ENCODE peak calls at places on chromosomes 11 and 22, in five cellular contexts. N is H9, Z is mesenchymal stem cell, B is neuronal stem cell, Y is H1. H is an unnamed sample. For H3K79me1, the result is how much of the 10 kb centered on the place peaks cover.

GRCh38 chr11:35260342-35260985 is 121.5 kb downstream of the CD44 start:
- DNase-seq in N (no peak), Z (peak), B (no peak), Y (no peak), H (peak)

GRCh38 chr11:74330065-74330858 is 18.8 kb upstream of the P4HA3 start:
- DNase-seq in N (no peak), Z (peak), B (no peak), Y (no peak), H (peak)

GRCh38 chr11:88194990-88195389 is 19.7 kb upstream of the RAB38 start:
- DNase-seq in N (no peak), Z (no peak), B (no peak), Y (no peak), H (no peak)

GRCh38 chr11:102883132-102883531 is 8.3 kb upstream of the MMP12 start:
- DNase-seq in N (no peak), Z (no peak), B (no peak), Y (no peak), H (no peak)

GRCh38 chr22:19523240-19524169 is 705 bp downstream of the CLDN5 start:
- DNase-seq in N (peak), Z (peak), B (peak), Y (peak), H (peak)

GRCh38 chr11:73869234-73869949 is 7.3 kb downstream of the COA4 start:
- DNase-seq in N (no peak), Z (no peak), B (no peak), Y (no peak), H (peak)

GRCh38 chr11:6326303-6326702 is 6.0 kb upstream of the CAVIN3 start:
- DNase-seq in N (no peak), Z (no peak), B (no peak), Y (no peak), H (no peak)

GRCh38 chr11:34605481-34606325 is 15.2 kb upstream of the EHF start:
- DNase-seq in N (no peak), Z (no peak), B (no peak), Y (no peak), H (no peak)

GRCh38 chr22:21020802-21021429 is 6.0 kb downstream of the P2RX6 start:
- DNase-seq in N (peak), Z (peak), B (no peak), Y (peak), H (no peak)

GRCh38 chr22:18152519-18152918 is 2.5 kb downstream of the USP18 start:
- DNase-seq in N (no peak), Z (no peak), B (no peak), Y (no peak), H (no peak)

GRCh38 chr11:83125577-83125976 is 31.4 kb upstream of the PCF11 start:
- DNase-seq in N (no peak), Z (no peak), B (no peak), Y (no peak), H (no peak)

GRCh38 chr11:9516113-9516512 is 55.3 kb downstream of the ZNF143 start:
- DNase-seq in N (peak), Z (no peak), B (no peak), Y (peak), H (no peak)

GRCh38 chr11:87778341-87778740 is 396.9 kb downstream of the RAB38 start:
- DNase-seq in N (no peak), Z (no peak), B (no peak), Y (no peak), H (no peak)

GRCh38 chr11:14320020-14320419 is 39.0 kb downstream of the RRAS2 start:
- DNase-seq in N (no peak), Z (peak), B (no peak), Y (no peak), H (peak)

GRCh38 chr11:20351870-20352269 is 11.6 kb upstream of the HTATIP2 start:
- DNase-seq in N (no peak), Z (no peak), B (no peak), Y (no peak), H (no peak)

GRCh38 chr11:1691878-1692707 is 4.9 kb upstream of the KRTAP5-6 start:
- DNase-seq in N (no peak), Z (no peak), B (no peak), Y (no peak), H (no peak)

GRCh38 chr11:34250732-34251639 is 106.8 kb downstream of the ABTB2 start:
- DNase-seq in N (peak), Z (no peak), B (no peak), Y (no peak), H (peak)

GRCh38 chr22:39600491-39601179 is 30.1 kb downstream of the CACNA1I start:
- DNase-seq in N (no peak), Z (no peak), B (no peak), Y (no peak), H (no peak)

GRCh38 chr22:49951678-49951985 is 8.9 kb upstream of the PIM3 start:
- DNase-seq in N (no peak), Z (no peak), B (no peak), Y (no peak), H (no peak)
- H3K79me1 ChIP-seq in N (under half), Z (under half), B (under half), Y (under half), H (under half)

GRCh38 chr11:106241601-106242257 is 164.3 kb downstream of the AASDHPPT start:
- DNase-seq in N (no peak), Z (no peak), B (no peak), Y (no peak), H (no peak)
- H2BK15ac ChIP-seq in N (no peak), Z (no peak), B (no peak), Y (no peak), H (no peak)

GRCh38 chr22:29044657-29045176 is 16.9 kb downstream of the C22orf31 start:
- DNase-seq in N (no peak), Z (peak), B (no peak), Y (no peak), H (peak)
- H3K14ac ChIP-seq in N (no peak), Z (no peak), B (no peak), Y (no peak), H (peak)

GRCh38 chr11:124086447-124086846 is 28.8 kb upstream of the VWA5A start:
- DNase-seq in N (no peak), Z (no peak), B (no peak), Y (no peak), H (no peak)
- H3K79me1 ChIP-seq in N (under half), Z (under half), B (under half), Y (under half), H (under half)

GRCh38 chr11:107276057-107276456 is 181.6 kb downstream of the CWF19L2 start:
- DNase-seq in N (no peak), Z (no peak), B (no peak), Y (no peak), H (no peak)
- H2BK15ac ChIP-seq in N (no peak), Z (no peak), B (no peak), Y (no peak), H (no peak)

GRCh38 chr11:61153593-61154090 is 7.6 kb downstream of the VPS37C start:
- DNase-seq in N (no peak), Z (peak), B (no peak), Y (no peak), H (no peak)
- H3K14ac ChIP-seq in N (no peak), Z (no peak), B (no peak), Y (no peak), H (peak)

GRCh38 chr11:12701815-12702214 is 27.6 kb downstream of the TEAD1 start:
- DNase-seq in N (no peak), Z (no peak), B (no peak), Y (no peak), H (no peak)
- H3K79me1 ChIP-seq in N (under half), Z (under half), B (under half), Y (under half), H (half or more)

DNA sequence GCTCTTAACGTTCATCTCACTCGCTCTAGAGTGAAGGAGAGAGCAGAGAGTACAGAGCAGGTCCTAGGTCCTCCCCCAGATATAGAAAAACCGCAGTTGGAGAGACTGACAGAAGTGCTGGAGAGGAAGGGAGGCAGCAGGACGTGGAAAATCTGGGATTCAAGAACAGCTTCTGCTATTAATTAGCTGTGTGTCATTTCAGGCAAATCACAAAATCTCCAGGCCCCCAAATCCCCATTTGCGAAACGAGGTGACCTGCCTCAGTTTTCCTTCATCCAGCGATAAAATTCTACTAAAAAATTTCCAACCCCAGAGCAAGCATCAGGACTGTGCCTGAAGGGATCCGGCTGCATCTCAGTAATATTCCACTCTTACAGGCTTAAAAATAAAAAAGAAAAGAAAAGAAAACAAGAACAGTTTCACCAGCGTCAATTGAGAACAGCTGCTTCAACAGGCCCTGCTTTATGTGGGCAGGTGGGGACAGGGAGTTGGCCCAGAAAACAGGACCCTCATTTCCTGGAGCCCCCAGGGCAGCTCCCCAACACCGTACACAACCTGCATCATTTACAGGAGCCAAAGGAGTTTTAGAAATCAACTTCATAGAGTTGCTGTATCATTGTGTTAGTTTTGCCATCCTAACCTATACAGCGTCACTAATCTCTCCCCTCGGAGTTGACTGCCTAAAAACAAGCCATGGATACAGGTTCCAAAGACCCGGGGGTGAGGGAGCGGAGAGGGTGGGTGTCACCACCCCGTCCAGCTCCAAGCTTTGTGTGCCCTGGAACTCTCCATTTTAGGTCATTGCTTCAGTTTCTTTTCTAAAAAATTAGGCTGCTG is 2.3 kb upstream of the MALAT1 start:
- DNase-seq in N (no peak), Z (peak), B (no peak), Y (no peak), H (peak)
- H2BK15ac ChIP-seq in N (no peak), Z (no peak), B (no peak), Y (no peak), H (peak)

GRCh38 chr11:12721816-12722604 is 47.8 kb downstream of the TEAD1 start:
- DNase-seq in N (no peak), Z (no peak), B (no peak), Y (no peak), H (no peak)
- H3K14ac ChIP-seq in N (no peak), Z (no peak), B (no peak), Y (no peak), H (peak)

DNA sequence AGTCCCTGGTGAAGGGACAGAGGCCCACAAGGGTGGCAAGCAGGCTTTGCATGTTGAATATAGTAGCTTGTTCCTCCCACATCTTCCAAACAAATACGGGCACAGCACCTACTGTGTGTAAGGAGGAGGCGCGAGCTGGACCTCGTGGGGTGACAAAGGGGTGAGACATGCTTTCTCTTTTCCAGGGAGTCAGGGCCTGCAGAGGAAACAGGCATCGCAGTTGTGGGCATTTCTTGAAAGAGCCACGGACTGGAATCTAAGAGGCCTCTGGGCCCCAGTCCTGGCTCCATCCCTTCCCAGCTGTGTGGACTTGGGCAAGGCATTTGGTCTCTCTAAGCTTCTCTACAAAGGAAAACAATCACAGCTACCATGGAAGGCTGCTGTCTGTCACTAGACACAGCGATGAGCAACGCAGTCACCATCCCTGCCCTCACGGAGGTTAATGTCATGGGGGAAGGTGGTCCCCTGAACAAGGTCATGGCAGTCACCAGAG is 13.0 kb upstream of the CDC42EP1 start:
- DNase-seq in N (no peak), Z (peak), B (no peak), Y (no peak), H (no peak)
- H3K79me1 ChIP-seq in N (under half), Z (under half), B (under half), Y (under half), H (under half)